ENCODE peak calls at places on chromosomes 2 and 18, in six cellular contexts. H is activated naive CD4-positive, alpha-beta T cell; L is keratinocyte; M is stimulated activated CD4-positive, alpha-beta T cell treated with anti-CD3 and anti-CD28 coated beads, Interleukin-2, amount 100 ng/mL, for 48 hours; D is astrocyte of the spinal cord; I is stimulated activated CD8-positive, alpha-beta memory T cell treated with anti-CD3 and anti-CD28 coated beads, Interleukin-12 subunit alpha, Interleukin-12 subunit beta, amount 100 ng/mL, for 1 hour. U is an unnamed sample.

GRCh38 chr2:200399046-200399445 is 92.6 kb downstream of the SPATS2L start:
- DNase-seq in H (no peak), D (peak; percentile 64), M (no peak), L (no peak), I (no peak), U (no peak)

GRCh38 chr2:154623819-154624218 is 74.7 kb upstream of the KCNJ3 start:
- DNase-seq in H (no peak), M (no peak), D (peak; percentile 52), I (no peak), L (no peak), U (no peak)

GRCh38 chr18:56327171-56327885 is 311.1 kb downstream of the TXNL1 start:
- DNase-seq in L (no peak), D (no peak), M (no peak), I (no peak), H (no peak), U (no peak)

GRCh38 chr2:12665334-12665733 is 51.4 kb upstream of the TRIB2 start:
- DNase-seq in M (no peak), L (no peak), D (no peak), I (no peak), H (no peak), U (no peak)

GRCh38 chr2:28338046-28338753 is 54.5 kb upstream of the FOSL2 start:
- DNase-seq in H (no peak), L (peak; percentile 5), M (no peak), I (no peak), D (peak; percentile 91), U (no peak)

GRCh38 chr2:203814661-203815540 is 52.7 kb upstream of the CTLA4 start:
- DNase-seq in L (peak; percentile 21), H (no peak), D (peak; percentile 84), M (peak; percentile 40), I (no peak), U (peak; percentile 26)

GRCh38 chr18:11791131-11791530 is 60.1 kb upstream of the CHMP1B start:
- DNase-seq in M (no peak), H (no peak), I (no peak), L (no peak), D (no peak), U (no peak)

GRCh38 chr18:57970356-57971095 is 73.5 kb upstream of the NEDD4L start:
- DNase-seq in L (no peak), D (no peak), M (no peak), H (no peak), I (no peak), U (no peak)

GRCh38 chr2:71477231-71477681 is 23.9 kb downstream of the DYSF start:
- DNase-seq in M (no peak), L (no peak), H (no peak), I (no peak), D (no peak), U (no peak)

GRCh38 chr18:37453754-37454153 is 111.8 kb downstream of the CELF4 start:
- DNase-seq in L (no peak), M (no peak), D (no peak), I (no peak), H (no peak), U (no peak)

GRCh38 chr18:25399554-25399953 is 47.6 kb upstream of the ZNF521 start:
- DNase-seq in M (no peak), L (no peak), D (no peak), H (no peak), I (no peak), U (no peak)

GRCh38 chr2:100126897-100127401 is 15.4 kb downstream of the AFF3 start:
- DNase-seq in D (no peak), M (no peak), H (no peak), I (no peak), L (no peak), U (no peak)

GRCh38 chr2:224956706-224957105 is 85.6 kb downstream of the DOCK10 start:
- DNase-seq in D (no peak), L (no peak), I (no peak), M (no peak), H (no peak), U (no peak)

GRCh38 chr2:177665948-177666347 is 273.4 kb downstream of the AGPS start:
- DNase-seq in H (no peak), I (no peak), M (no peak), D (no peak), L (no peak), U (no peak)

GRCh38 chr2:48120759-48121242 is 214.5 kb upstream of the FBXO11 start:
- DNase-seq in D (no peak), M (no peak), L (no peak), H (no peak), I (no peak), U (no peak)

GRCh38 chr2:3294066-3294465 is 83.6 kb downstream of the EIPR1 start:
- DNase-seq in I (no peak), L (no peak), H (no peak), M (no peak), D (no peak), U (no peak)

GRCh38 chr2:193141998-193142397 is 947.3 kb upstream of the TMEFF2 start:
- DNase-seq in H (no peak), D (no peak), L (no peak), M (no peak), I (no peak), U (no peak)

GRCh38 chr18:22691988-22692710 is 241.0 kb upstream of the RBBP8 start:
- DNase-seq in H (no peak), D (peak; percentile 87), L (no peak), M (no peak), I (no peak), U (no peak)

GRCh38 chr18:69787825-69788547 is 159.7 kb downstream of the CD226 start:
- DNase-seq in H (no peak), D (peak; percentile 66), I (no peak), M (no peak), L (peak; percentile 25), U (no peak)

GRCh38 chr18:60120231-60120630 is 220.4 kb downstream of the PMAIP1 start:
- DNase-seq in I (no peak), M (no peak), D (no peak), L (no peak), H (no peak), U (no peak)

GRCh38 chr2:235373171-235373570 is 120.7 kb upstream of the AGAP1 start:
- DNase-seq in M (no peak), I (no peak), H (no peak), L (no peak), D (no peak), U (no peak)

GRCh38 chr2:29213871-29214341 is 98.7 kb downstream of the CLIP4 start:
- DNase-seq in H (no peak), M (no peak), I (no peak), L (no peak), D (no peak), U (no peak)

GRCh38 chr2:72780483-72780882 is 45.4 kb downstream of the EXOC6B start:
- DNase-seq in I (no peak), M (no peak), H (no peak), L (no peak), D (peak; percentile 50), U (no peak)

GRCh38 chr18:78641689-78642231 is 337.9 kb upstream of the SALL3 start:
- DNase-seq in H (no peak), I (no peak), D (no peak), M (no peak), L (no peak), U (no peak)

GRCh38 chr2:191064590-191064989 is 50.6 kb upstream of the STAT1 start:
- DNase-seq in H (no peak), M (no peak), D (no peak), I (no peak), L (no peak), U (no peak)

GRCh38 chr2:15733867-15734765 is 142.4 kb downstream of the DDX1 start:
- DNase-seq in D (peak; percentile 56), I (no peak), L (no peak), M (no peak), H (no peak), U (no peak)

GRCh38 chr18:76464281-76465259 is 30.5 kb downstream of the ZNF516 start:
- DNase-seq in M (no peak), L (no peak), H (no peak), I (no peak), D (no peak), U (no peak)

GRCh38 chr2:230319211-230319862 is 7.7 kb upstream of the SP140L start:
- DNase-seq in D (no peak), M (peak; percentile 48), H (no peak), L (no peak), I (peak; percentile 53), U (peak; percentile 58)

GRCh38 chr18:58781627-58782194 is 83.0 kb upstream of the ZNF532 start:
- DNase-seq in D (peak; percentile 84), H (peak; percentile 15), I (peak; percentile 45), M (peak; percentile 67), L (peak; percentile 61), U (peak; percentile 27)

GRCh38 chr2:121120411-121120810 is 164.6 kb downstream of the TFCP2L1 start:
- DNase-seq in D (no peak), L (no peak), M (no peak), H (no peak), I (no peak), U (no peak)

U was measured in activated CD4-positive, CD25-positive, alpha-beta regulatory T cell.